ENCODE peak calls at places on chromosomes 5 and 9, in six cellular contexts. U is IMR-90, A is GM12878, P is H1, L is K562, B is SK-N-SH. O is an unnamed sample.

GRCh38 chr5:119678351-119679028 is 49.1 kb downstream of the FAM170A start:
- DNase-seq in A (no peak), U (no peak), B (no peak), L (no peak), P (no peak), O (no peak)

GRCh38 chr5:140632366-140633080 is 452 bp downstream of the CD14 start:
- DNase-seq in P (no peak), L (no peak), A (no peak), U (peak), B (no peak), O (no peak)

GRCh38 chr5:108028411-108028810 is 353.5 kb downstream of the FBXL17 start:
- DNase-seq in L (no peak), P (no peak), U (peak), A (no peak), B (peak), O (no peak)

GRCh38 chr5:35246928-35247644 is 16.8 kb upstream of the PRLR start:
- DNase-seq in U (no peak), B (no peak), P (no peak), L (no peak), A (no peak), O (no peak)

GRCh38 chr9:113633782-113634596 is 170.5 kb downstream of the RGS3 start:
- DNase-seq in A (no peak), P (no peak), U (peak), L (no peak), B (no peak), O (peak)

GRCh38 chr9:81318571-81318970 is 370.8 kb downstream of the TLE1 start:
- DNase-seq in B (no peak), A (no peak), L (no peak), U (peak), P (no peak), O (peak)

GRCh38 chr9:120368799-120369198 is 211.2 kb downstream of the CDK5RAP2 start:
- DNase-seq in U (no peak), B (no peak), L (peak), A (no peak), P (no peak), O (no peak)

GRCh38 chr5:134845852-134846640 is at the start of gene C5orf24:
- DNase-seq in A (peak), B (peak), U (peak), P (peak), L (peak), O (peak)

GRCh38 chr9:124263800-124264426 is 6.2 kb downstream of the NEK6 start:
- DNase-seq in A (no peak), L (no peak), B (no peak), P (no peak), U (no peak), O (peak)

GRCh38 chr5:90161399-90161798 is 248.2 kb downstream of the CETN3 start:
- DNase-seq in A (no peak), U (no peak), P (peak), L (peak), B (peak), O (peak)

GRCh38 chr9:94916956-94917355 is 190.5 kb downstream of the AOPEP start:
- DNase-seq in L (no peak), B (no peak), U (no peak), P (no peak), A (no peak), O (no peak)

GRCh38 chr5:54091416-54092130 is 218.8 kb downstream of the ARL15 start:
- DNase-seq in U (no peak), P (no peak), A (no peak), L (no peak), B (no peak), O (no peak)

GRCh38 chr9:95063300-95063699 is 254.2 kb downstream of the FANCC start:
- DNase-seq in B (no peak), U (no peak), A (no peak), P (no peak), L (no peak), O (no peak)

GRCh38 chr5:14008819-14009311 is 64.4 kb upstream of the DNAH5 start:
- DNase-seq in P (no peak), L (no peak), B (no peak), A (no peak), U (peak), O (peak)

DNA sequence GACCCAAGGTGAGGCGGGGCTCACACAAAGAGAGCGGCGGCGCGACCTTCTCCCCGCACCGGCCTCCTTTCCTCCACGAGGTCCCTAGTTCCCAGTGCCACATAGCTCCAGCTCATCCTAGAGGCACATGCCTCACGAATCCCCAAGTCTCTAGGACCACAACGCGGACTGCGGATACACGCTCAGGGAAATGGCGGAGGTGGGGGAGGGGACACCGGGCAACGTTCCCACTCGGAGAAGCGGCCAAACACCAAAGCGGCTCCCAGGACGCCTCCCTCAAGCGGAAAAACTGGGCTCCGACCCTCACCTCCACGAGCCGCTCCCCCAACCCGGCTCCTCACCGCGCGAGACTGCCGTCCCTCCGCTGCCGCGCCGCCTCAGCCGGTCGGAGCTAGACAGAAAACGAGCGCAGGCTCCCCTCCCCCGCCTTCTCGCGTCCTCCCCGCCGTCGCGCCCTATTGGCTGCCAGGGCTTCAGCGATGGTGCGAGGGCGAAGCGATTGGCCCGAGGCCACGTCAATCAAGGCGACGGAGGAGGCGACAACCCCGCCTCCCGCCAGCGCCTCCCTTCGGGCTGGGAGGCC is at the start of gene HNRNPK:
- DNase-seq in P (peak), L (peak), B (peak), A (peak), U (peak), O (peak)
- H2AFZ ChIP-seq in P (peak), L (peak), B (peak), A (peak), U (peak), O (no peak)

GRCh38 chr5:106730912-106731311 is 939.8 kb downstream of the EFNA5 start:
- DNase-seq in U (no peak), L (no peak), B (no peak), P (no peak), A (no peak), O (no peak)
- TF ChIP-seq USF2 in U (no peak), L (no peak), B (no peak), P (no peak), A (no peak), O (no peak)

GRCh38 chr9:38039907-38040682 is 28.9 kb downstream of the SHB start:
- DNase-seq in B (no peak), P (no peak), A (no peak), U (no peak), L (peak), O (no peak)
- H2AFZ ChIP-seq in B (no peak), P (no peak), A (no peak), U (peak), L (peak), O (no peak)

GRCh38 chr9:91711755-91712591 is 238.1 kb downstream of the ROR2 start:
- DNase-seq in L (no peak), P (no peak), U (peak), B (no peak), A (peak), O (no peak)

GRCh38 chr9:91714874-91715615 is 235.0 kb downstream of the ROR2 start:
- DNase-seq in A (no peak), L (no peak), P (no peak), U (no peak), B (no peak), O (no peak)

GRCh38 chr9:91712811-91713210 is 237.2 kb downstream of the ROR2 start:
- DNase-seq in L (no peak), B (peak), U (no peak), P (no peak), A (no peak), O (no peak)

GRCh38 chr9:91716239-91716638 is 233.8 kb downstream of the ROR2 start:
- DNase-seq in A (no peak), P (no peak), B (no peak), L (no peak), U (no peak), O (no peak)

GRCh38 chr9:91714020-91714721 is 235.9 kb downstream of the ROR2 start:
- DNase-seq in P (peak), B (peak), A (no peak), U (peak), L (peak), O (no peak)
- TF ChIP-seq USF2 in P (no peak), B (no peak), A (no peak), U (no peak), L (no peak), O (no peak)

GRCh38 chr5:122611401-122611800 is 163.5 kb upstream of the SNX2 start:
- DNase-seq in L (no peak), P (no peak), U (no peak), B (no peak), A (no peak), O (no peak)

GRCh38 chr5:122608222-122608621 is 166.7 kb upstream of the SNX2 start:
- DNase-seq in P (no peak), L (no peak), B (no peak), A (no peak), U (no peak), O (no peak)

GRCh38 chr5:122615832-122616231 is 159.0 kb upstream of the SNX2 start:
- DNase-seq in L (no peak), P (no peak), U (no peak), B (no peak), A (no peak), O (no peak)

GRCh38 chr5:122615146-122615545 is 159.7 kb upstream of the SNX2 start:
- DNase-seq in P (no peak), A (no peak), U (no peak), L (no peak), B (no peak), O (no peak)

GRCh38 chr5:122612901-122613300 is 162.0 kb upstream of the SNX2 start:
- DNase-seq in A (no peak), L (no peak), U (no peak), P (no peak), B (no peak), O (no peak)
- H2AFZ ChIP-seq in A (no peak), L (no peak), U (no peak), P (peak), B (no peak), O (no peak)

DNA sequence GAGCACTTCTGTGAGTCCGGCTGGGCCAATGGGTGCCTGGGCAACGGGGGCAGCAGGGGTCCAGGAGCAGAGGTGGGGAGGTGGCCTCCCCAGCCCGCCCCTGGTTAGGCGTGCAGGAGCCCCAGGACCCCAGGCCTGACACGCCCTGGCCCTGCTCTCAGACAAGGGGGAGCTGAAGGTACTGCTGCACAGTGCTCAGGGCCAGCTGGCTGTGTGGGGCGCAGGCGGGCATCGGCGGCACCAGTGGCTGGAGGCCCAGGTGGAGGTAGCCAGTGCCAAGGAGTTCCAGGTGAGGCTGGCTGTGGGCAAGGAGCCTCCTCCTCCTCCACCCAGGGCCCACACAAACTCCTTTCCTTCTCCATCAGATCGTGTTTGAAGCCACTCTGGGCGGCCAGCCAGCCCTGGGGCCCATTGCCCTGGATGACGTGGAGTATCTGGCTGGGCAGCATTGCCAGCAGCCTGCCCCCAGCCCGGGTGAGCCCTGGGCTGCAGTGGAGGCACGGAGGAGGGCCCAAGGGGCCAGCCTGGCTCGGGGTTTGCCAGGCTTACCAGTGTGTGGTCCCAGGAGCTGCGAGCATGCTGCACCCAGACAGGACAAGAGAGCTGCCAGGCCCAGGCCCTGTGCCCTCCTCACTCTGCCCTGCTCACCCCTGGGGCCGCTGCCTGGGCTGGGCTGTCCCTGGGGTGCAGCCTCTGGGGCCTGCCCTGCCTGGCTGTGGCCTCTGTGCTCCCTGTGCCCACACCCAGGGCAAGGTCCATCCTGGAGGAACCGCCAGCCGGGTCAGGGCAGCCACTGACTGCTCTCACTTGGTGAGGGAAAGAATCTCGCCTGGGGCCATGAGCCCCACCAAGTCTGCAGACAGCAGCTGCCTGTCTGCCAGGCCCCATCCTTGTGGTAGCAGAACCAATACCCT is 7.0 kb downstream of the MAMDC4 start:
- DNase-seq in L (no peak), B (no peak), U (peak), A (no peak), P (no peak), O (no peak)
- TF ChIP-seq USF2 in L (no peak), B (no peak), U (no peak), A (no peak), P (no peak), O (no peak)